ENCODE peak calls at places on chromosomes 3 and 15, in four cellular contexts. N is dorsolateral prefrontal cortex, C is stomach, L is neuronal stem cell. F is an unnamed sample.

GRCh38 chr15:51103330-51103729 is 8.6 kb upstream of the TNFAIP8L3 start:
- DNase-seq in N (no peak), L (no peak), C (no peak), F (no peak)

GRCh38 chr3:156750191-156750873 is 75.8 kb upstream of the LEKR1 start:
- DNase-seq in L (no peak), N (no peak), C (no peak), F (no peak)

GRCh38 chr3:94336076-94336741 is 273.3 kb downstream of the NSUN3 start:
- DNase-seq in C (no peak), N (no peak), L (peak), F (no peak)

GRCh38 chr3:186108106-186108940 is 566 bp downstream of the ETV5 start:
- DNase-seq in N (peak), C (no peak), L (peak), F (peak)

GRCh38 chr3:36679384-36680200 is 84.8 kb downstream of the DCLK3 start:
- DNase-seq in L (no peak), C (no peak), N (no peak), F (no peak)

GRCh38 chr15:71437919-71438318 is 322.6 kb downstream of the THSD4 start:
- DNase-seq in C (no peak), N (no peak), L (no peak), F (no peak)

GRCh38 chr3:35651456-35651855 is 12.1 kb downstream of the ARPP21 start:
- DNase-seq in L (no peak), N (no peak), C (no peak), F (no peak)

GRCh38 chr3:129665024-129665768 is 58.7 kb upstream of the PLXND1 start:
- DNase-seq in C (no peak), L (no peak), N (no peak), F (no peak)

GRCh38 chr3:145939431-145939830 is 221.6 kb downstream of the PLOD2 start:
- DNase-seq in L (no peak), N (no peak), C (peak), F (no peak)

GRCh38 chr15:39127925-39128617 is 452.8 kb upstream of the THBS1 start:
- DNase-seq in L (no peak), C (no peak), N (no peak), F (no peak)

GRCh38 chr3:123636431-123636841 is 51.6 kb upstream of the HACD2 start:
- DNase-seq in C (no peak), L (peak), N (no peak), F (peak)

GRCh38 chr3:123637131-123637530 is 52.3 kb upstream of the HACD2 start:
- DNase-seq in C (no peak), L (no peak), N (no peak), F (no peak)

GRCh38 chr3:123635717-123636116 is 50.9 kb upstream of the HACD2 start:
- DNase-seq in L (no peak), C (no peak), N (no peak), F (no peak)

GRCh38 chr3:123638936-123639680 is 54.3 kb upstream of the HACD2 start:
- DNase-seq in N (no peak), L (no peak), C (no peak), F (no peak)

GRCh38 chr3:123637841-123638240 is 53.0 kb upstream of the HACD2 start:
- DNase-seq in L (no peak), C (no peak), N (no peak), F (no peak)
- H3K27ac ChIP-seq in L (no peak), C (peak), N (no peak), F (no peak)

DNA sequence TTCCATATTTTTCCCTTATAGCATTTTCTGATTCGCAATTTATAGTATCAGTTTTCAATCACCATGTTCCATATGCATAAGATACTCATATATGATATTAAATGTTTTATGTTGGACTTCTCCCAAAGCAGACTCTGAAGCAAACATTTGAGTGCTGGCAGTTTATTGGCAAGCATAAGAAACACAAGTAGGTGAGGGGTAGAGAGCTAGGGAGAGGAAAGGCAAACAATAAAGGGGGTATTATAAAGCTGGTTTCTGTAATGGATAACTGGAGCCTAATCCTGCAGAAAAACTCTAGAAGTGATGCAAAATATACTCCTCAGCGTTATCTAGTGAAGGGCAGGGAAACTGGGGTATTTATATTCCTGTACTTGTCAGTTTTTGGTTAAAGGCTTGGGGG is 491.5 kb upstream of the TGFBR2 start:
- DNase-seq in C (no peak), N (no peak), L (no peak), F (no peak)
- H3K4me3 ChIP-seq in C (no peak), N (no peak), L (no peak), F (no peak)

GRCh38 chr3:141294848-141295247 is 63.2 kb downstream of the PXYLP1 start:
- DNase-seq in C (no peak), L (no peak), N (no peak), F (no peak)
- H3K27ac ChIP-seq in C (no peak), L (no peak), N (no peak), F (no peak)

GRCh38 chr15:73630030-73630429 is 3.2 kb downstream of the NPTN start:
- DNase-seq in C (no peak), N (no peak), L (no peak), F (no peak)

GRCh38 chr15:73631915-73632669 is 1.1 kb downstream of the NPTN start:
- DNase-seq in C (no peak), N (peak), L (no peak), F (no peak)

GRCh38 chr15:73632670-73633058 is 525 bp downstream of the NPTN start:
- DNase-seq in C (peak), L (peak), N (no peak), F (no peak)

GRCh38 chr15:73628976-73629854 is 4.0 kb downstream of the NPTN start:
- DNase-seq in L (no peak), C (no peak), N (no peak), F (no peak)

DNA sequence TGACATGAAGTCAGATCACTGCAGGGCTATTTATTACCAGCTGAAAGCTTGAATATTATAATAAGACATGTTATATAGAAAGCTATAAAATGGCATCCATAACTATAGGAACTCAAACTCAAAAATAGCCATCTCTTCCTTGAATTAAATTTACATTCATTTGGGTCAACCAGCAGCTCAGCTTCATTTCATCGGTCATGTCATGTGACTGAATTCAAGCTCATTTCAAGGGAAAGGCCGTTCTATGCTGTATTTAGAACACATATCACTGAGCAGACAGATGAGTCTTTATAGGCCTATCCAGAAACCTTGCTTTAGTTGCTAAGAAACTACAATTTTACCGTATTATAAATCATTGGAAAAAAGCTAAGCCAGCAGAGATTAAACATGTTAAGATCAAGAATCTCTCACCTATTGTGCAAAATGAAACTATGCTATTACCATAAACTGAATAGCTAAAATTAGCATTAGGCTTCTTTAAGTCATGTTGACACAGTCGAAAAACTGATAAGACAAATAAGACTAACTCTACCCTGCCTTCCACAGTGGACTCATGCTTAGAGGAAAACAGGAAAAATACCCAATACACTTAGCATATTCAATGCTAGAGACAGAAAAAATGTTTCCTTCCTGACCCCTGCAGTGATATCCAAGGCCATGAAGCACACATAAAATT is 2.3 kb downstream of the NPTN start:
- DNase-seq in C (no peak), L (no peak), N (no peak), F (no peak)
- H3K4me3 ChIP-seq in C (peak), L (no peak), N (peak), F (no peak)

DNA sequence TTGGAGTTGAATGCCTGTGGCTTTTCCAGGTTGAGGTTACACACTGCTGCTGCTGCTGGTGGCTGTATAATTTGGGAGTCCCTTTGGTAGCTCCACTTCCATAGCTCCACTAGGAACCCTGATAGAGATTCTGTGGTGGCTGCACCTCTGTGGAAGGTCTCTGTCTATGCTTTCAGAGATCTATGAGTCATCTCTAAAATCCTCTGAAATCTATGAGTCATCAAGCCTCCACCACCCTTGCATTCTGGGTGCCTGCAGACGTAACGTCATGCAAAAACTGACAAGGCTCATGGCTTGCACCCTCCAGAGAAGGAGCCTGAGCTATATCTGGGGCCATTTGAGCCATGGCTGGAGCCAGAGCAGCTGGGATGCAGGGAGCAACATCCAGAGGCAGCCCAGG is 1037.0 kb upstream of the CFAP20DC start:
- DNase-seq in N (no peak), L (no peak), C (no peak), F (no peak)
- H3K27ac ChIP-seq in N (no peak), L (no peak), C (no peak), F (no peak)